ENCODE peak calls at places on chromosomes 2 and 18, in six cellular contexts. One of them, this sample, is unnamed. For H3K4me1 and H3K36me3, the result is how much of the 10 kb centered on the place peaks cover.

GRCh38 chr2:16508061-16508851 is 157.4 kb downstream of the CYRIA start:
- DNase-seq in CD8-positive, alpha-beta T cell: no peak
- DNase-seq in PC-9: no peak
- DNase-seq in tibial artery: no peak
- DNase-seq in RWPE2: no peak
- DNase-seq in right atrium auricular region: no peak
- DNase-seq in this sample: peak

GRCh38 chr18:36176739-36177138 is 10.6 kb upstream of the MOCOS start:
- DNase-seq in CD8-positive, alpha-beta T cell: no peak
- DNase-seq in PC-9: no peak
- DNase-seq in tibial artery: no peak
- DNase-seq in RWPE2: no peak
- DNase-seq in right atrium auricular region: no peak
- DNase-seq in this sample: no peak

GRCh38 chr2:234048049-234048448 is 2.5 kb upstream of the SPP2 start:
- DNase-seq in CD8-positive, alpha-beta T cell: no peak
- DNase-seq in PC-9: no peak
- DNase-seq in tibial artery: no peak
- DNase-seq in RWPE2: no peak
- DNase-seq in right atrium auricular region: no peak
- DNase-seq in this sample: no peak

GRCh38 chr2:168312036-168312822 is 64.8 kb upstream of the STK39 start:
- DNase-seq in CD8-positive, alpha-beta T cell: no peak
- DNase-seq in PC-9: no peak
- DNase-seq in tibial artery: no peak
- DNase-seq in RWPE2: no peak
- DNase-seq in right atrium auricular region: no peak
- DNase-seq in this sample: no peak

GRCh38 chr2:12636837-12637581 is 79.7 kb upstream of the TRIB2 start:
- DNase-seq in CD8-positive, alpha-beta T cell: no peak
- DNase-seq in PC-9: no peak
- DNase-seq in tibial artery: no peak
- DNase-seq in RWPE2: no peak
- DNase-seq in right atrium auricular region: no peak
- DNase-seq in this sample: no peak

GRCh38 chr18:27713727-27714080 is 463.2 kb downstream of the CDH2 start:
- DNase-seq in CD8-positive, alpha-beta T cell: no peak
- DNase-seq in PC-9: no peak
- DNase-seq in tibial artery: no peak
- DNase-seq in RWPE2: no peak
- DNase-seq in right atrium auricular region: no peak
- DNase-seq in this sample: no peak

GRCh38 chr2:162174778-162175177 is 22.7 kb upstream of the GCG start:
- DNase-seq in CD8-positive, alpha-beta T cell: no peak
- DNase-seq in PC-9: no peak
- DNase-seq in tibial artery: no peak
- DNase-seq in RWPE2: no peak
- DNase-seq in right atrium auricular region: no peak
- DNase-seq in this sample: no peak

GRCh38 chr18:36933552-36933951 is 104.6 kb downstream of the KIAA1328 start:
- DNase-seq in CD8-positive, alpha-beta T cell: no peak
- DNase-seq in PC-9: no peak
- DNase-seq in tibial artery: no peak
- DNase-seq in RWPE2: no peak
- DNase-seq in right atrium auricular region: no peak
- DNase-seq in this sample: no peak

GRCh38 chr2:19807866-19808265 is 93.9 kb downstream of the TTC32 start:
- DNase-seq in CD8-positive, alpha-beta T cell: no peak
- DNase-seq in PC-9: peak
- DNase-seq in tibial artery: no peak
- DNase-seq in RWPE2: no peak
- DNase-seq in right atrium auricular region: peak
- DNase-seq in this sample: no peak

GRCh38 chr18:76491801-76492668 is 3.0 kb downstream of the ZNF516 start:
- DNase-seq in CD8-positive, alpha-beta T cell: peak
- DNase-seq in PC-9: peak
- DNase-seq in tibial artery: no peak
- DNase-seq in RWPE2: no peak
- DNase-seq in right atrium auricular region: peak
- DNase-seq in this sample: peak

GRCh38 chr2:46601328-46601963 is 122.1 kb downstream of the TMEM247 start:
- DNase-seq in CD8-positive, alpha-beta T cell: no peak
- DNase-seq in PC-9: peak
- DNase-seq in tibial artery: no peak
- DNase-seq in RWPE2: no peak
- DNase-seq in right atrium auricular region: no peak
- DNase-seq in this sample: no peak

GRCh38 chr18:75250471-75250821 is 39.8 kb downstream of the TSHZ1 start:
- DNase-seq in CD8-positive, alpha-beta T cell: no peak
- DNase-seq in PC-9: no peak
- DNase-seq in tibial artery: no peak
- DNase-seq in RWPE2: no peak
- DNase-seq in right atrium auricular region: no peak
- DNase-seq in this sample: no peak

GRCh38 chr2:55401124-55401523 is 18.5 kb downstream of the CCDC88A start:
- DNase-seq in CD8-positive, alpha-beta T cell: no peak
- DNase-seq in PC-9: no peak
- DNase-seq in tibial artery: no peak
- DNase-seq in RWPE2: no peak
- DNase-seq in right atrium auricular region: no peak
- DNase-seq in this sample: no peak

GRCh38 chr2:101546376-101547058 is 71.6 kb upstream of the RFX8 start:
- DNase-seq in CD8-positive, alpha-beta T cell: no peak
- DNase-seq in PC-9: peak
- DNase-seq in tibial artery: no peak
- DNase-seq in RWPE2: no peak
- DNase-seq in right atrium auricular region: no peak
- DNase-seq in this sample: no peak

DNA sequence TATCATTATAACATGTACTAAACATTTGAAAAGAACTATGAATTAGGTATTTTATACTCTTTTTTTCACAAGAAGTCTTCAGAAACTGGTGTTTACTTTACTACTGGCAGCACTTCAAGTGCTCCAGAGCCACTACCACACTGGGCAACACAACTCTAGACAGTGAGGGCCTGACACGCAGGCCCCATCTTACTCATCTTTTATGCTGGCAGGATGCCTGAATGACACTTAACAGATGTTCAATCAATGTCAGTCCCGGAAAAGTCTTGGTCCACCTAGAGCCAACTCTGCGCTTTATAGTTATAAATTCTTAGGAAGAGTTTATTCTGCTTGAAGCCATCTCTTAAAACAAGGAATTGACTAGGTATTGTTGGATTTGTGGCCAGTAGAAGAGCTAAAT is 8.7 kb upstream of the WIPF1 start:
- DNase-seq in CD8-positive, alpha-beta T cell: peak
- DNase-seq in PC-9: no peak
- DNase-seq in tibial artery: no peak
- DNase-seq in RWPE2: no peak
- DNase-seq in right atrium auricular region: no peak
- DNase-seq in this sample: peak
- H3K4me1 ChIP-seq in CD8-positive, alpha-beta T cell: half or more
- H3K4me1 ChIP-seq in PC-9: under half
- H3K4me1 ChIP-seq in tibial artery: under half
- H3K4me1 ChIP-seq in RWPE2: under half
- H3K4me1 ChIP-seq in right atrium auricular region: under half
- H3K4me1 ChIP-seq in this sample: under half

DNA sequence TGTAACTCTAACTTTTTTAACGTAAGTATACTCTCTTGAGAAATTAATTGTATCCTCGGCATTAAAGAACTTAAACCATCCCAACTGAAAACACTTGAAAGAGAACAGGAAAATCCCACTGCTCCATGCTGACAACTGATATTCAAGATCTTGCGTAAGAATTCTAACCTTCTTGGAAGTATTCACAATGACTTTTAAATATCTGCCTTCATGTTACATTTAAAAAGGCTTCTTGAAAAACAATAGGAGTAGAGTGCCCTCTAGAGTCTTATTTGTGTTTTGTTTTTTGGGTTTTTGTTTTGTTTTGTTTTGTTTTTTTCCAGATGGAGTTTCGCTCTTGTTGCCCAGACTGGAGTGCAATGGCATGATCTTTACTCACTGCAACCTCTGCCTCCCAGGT is 65.4 kb upstream of the DNAJC10 start:
- DNase-seq in CD8-positive, alpha-beta T cell: no peak
- DNase-seq in PC-9: peak
- DNase-seq in tibial artery: no peak
- DNase-seq in RWPE2: no peak
- DNase-seq in right atrium auricular region: no peak
- DNase-seq in this sample: no peak
- TF ChIP-seq CTCF in CD8-positive, alpha-beta T cell: peak
- TF ChIP-seq CTCF in PC-9: peak
- TF ChIP-seq CTCF in tibial artery: peak
- TF ChIP-seq CTCF in RWPE2: peak
- TF ChIP-seq CTCF in right atrium auricular region: no peak
- TF ChIP-seq CTCF in this sample: peak

GRCh38 chr2:186508263-186508662 is 22.2 kb downstream of the ZC3H15 start:
- DNase-seq in CD8-positive, alpha-beta T cell: no peak
- DNase-seq in PC-9: no peak
- DNase-seq in tibial artery: no peak
- DNase-seq in RWPE2: no peak
- DNase-seq in right atrium auricular region: no peak
- DNase-seq in this sample: no peak
- H3K36me3 ChIP-seq in CD8-positive, alpha-beta T cell: under half
- H3K36me3 ChIP-seq in PC-9: under half
- H3K36me3 ChIP-seq in tibial artery: half or more
- H3K36me3 ChIP-seq in RWPE2: half or more
- H3K36me3 ChIP-seq in right atrium auricular region: half or more
- H3K36me3 ChIP-seq in this sample: under half

GRCh38 chr2:65062843-65063242 is 6.6 kb downstream of the CEP68 start:
- DNase-seq in CD8-positive, alpha-beta T cell: no peak
- DNase-seq in PC-9: no peak
- DNase-seq in tibial artery: no peak
- DNase-seq in RWPE2: no peak
- DNase-seq in right atrium auricular region: no peak
- DNase-seq in this sample: peak

GRCh38 chr2:65063426-65063825 is 7.2 kb downstream of the CEP68 start:
- DNase-seq in CD8-positive, alpha-beta T cell: no peak
- DNase-seq in PC-9: no peak
- DNase-seq in tibial artery: no peak
- DNase-seq in RWPE2: no peak
- DNase-seq in right atrium auricular region: no peak
- DNase-seq in this sample: no peak

GRCh38 chr2:65067806-65068553 is 11.8 kb downstream of the CEP68 start:
- DNase-seq in CD8-positive, alpha-beta T cell: no peak
- DNase-seq in PC-9: no peak
- DNase-seq in tibial artery: no peak
- DNase-seq in RWPE2: no peak
- DNase-seq in right atrium auricular region: no peak
- DNase-seq in this sample: no peak

GRCh38 chr2:65061910-65062339 is 5.7 kb downstream of the CEP68 start:
- DNase-seq in CD8-positive, alpha-beta T cell: no peak
- DNase-seq in PC-9: no peak
- DNase-seq in tibial artery: no peak
- DNase-seq in RWPE2: no peak
- DNase-seq in right atrium auricular region: no peak
- DNase-seq in this sample: no peak

DNA sequence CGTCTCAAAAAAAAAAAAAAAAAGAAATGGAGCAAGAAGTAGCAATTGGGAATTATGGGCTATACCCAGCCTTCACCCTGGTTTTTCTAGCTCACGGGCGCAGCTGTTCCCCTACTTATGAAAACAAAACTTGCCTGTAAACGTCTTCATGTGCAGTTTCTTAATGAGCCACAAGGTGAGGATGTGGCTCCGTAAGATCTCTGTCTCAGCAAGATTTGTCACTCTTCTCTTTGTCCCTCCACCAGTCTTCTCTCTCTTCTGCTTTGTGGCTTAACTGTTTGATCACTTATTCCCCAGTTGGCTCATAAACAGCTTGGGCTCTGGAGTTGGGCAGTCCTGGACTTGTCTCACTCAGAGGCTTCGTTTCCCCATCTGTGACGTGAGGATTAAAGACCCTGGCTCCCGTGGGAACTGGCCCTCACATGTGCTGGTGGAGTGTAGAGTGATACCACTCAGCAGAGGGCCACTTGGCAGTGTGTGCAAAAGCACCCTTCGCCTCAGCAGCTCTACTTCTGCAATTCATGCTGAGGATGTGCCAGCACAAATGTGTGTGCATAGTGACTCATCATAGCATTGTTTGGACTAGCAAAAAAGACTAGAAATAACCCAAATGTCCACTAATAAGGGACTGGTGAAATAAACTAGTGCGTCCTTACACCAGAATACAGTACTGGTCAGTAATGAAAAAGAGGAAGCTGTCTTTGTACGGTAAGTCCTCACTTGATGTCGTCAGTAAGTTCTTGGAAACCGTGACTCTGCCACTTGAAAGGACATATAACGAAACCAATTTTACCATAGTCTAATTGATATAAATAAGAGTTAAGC is 8.7 kb downstream of the CEP68 start:
- DNase-seq in CD8-positive, alpha-beta T cell: peak
- DNase-seq in PC-9: no peak
- DNase-seq in tibial artery: peak
- DNase-seq in RWPE2: no peak
- DNase-seq in right atrium auricular region: peak
- DNase-seq in this sample: peak
- H3K4me1 ChIP-seq in CD8-positive, alpha-beta T cell: under half
- H3K4me1 ChIP-seq in PC-9: under half
- H3K4me1 ChIP-seq in tibial artery: under half
- H3K4me1 ChIP-seq in RWPE2: under half
- H3K4me1 ChIP-seq in right atrium auricular region: under half
- H3K4me1 ChIP-seq in this sample: half or more

GRCh38 chr18:58139627-58140026 is 95.6 kb downstream of the NEDD4L start:
- DNase-seq in CD8-positive, alpha-beta T cell: no peak
- DNase-seq in PC-9: no peak
- DNase-seq in tibial artery: no peak
- DNase-seq in RWPE2: no peak
- DNase-seq in right atrium auricular region: no peak
- DNase-seq in this sample: no peak
- TF ChIP-seq CTCF in CD8-positive, alpha-beta T cell: no peak
- TF ChIP-seq CTCF in PC-9: no peak
- TF ChIP-seq CTCF in tibial artery: no peak
- TF ChIP-seq CTCF in RWPE2: no peak
- TF ChIP-seq CTCF in right atrium auricular region: no peak
- TF ChIP-seq CTCF in this sample: no peak

DNA sequence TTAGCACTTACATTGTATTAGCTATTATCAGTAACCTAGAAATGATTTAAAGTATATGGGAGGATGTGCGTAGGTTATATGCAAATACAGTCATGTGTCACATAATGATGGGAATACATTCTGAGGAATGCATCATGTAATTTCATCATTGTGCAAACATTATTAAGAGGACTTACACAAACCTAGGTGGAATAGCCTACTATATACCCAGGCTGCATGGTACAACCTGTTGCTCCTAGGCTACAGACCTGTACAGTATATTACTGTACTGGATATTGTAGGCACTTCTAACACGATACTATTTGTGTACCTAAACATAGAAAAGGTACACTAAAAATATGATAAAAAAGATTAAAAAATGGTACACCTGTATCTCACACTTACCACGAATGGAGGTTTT is 7.9 kb downstream of the RIF1 start:
- DNase-seq in CD8-positive, alpha-beta T cell: no peak
- DNase-seq in PC-9: no peak
- DNase-seq in tibial artery: no peak
- DNase-seq in RWPE2: no peak
- DNase-seq in right atrium auricular region: no peak
- DNase-seq in this sample: no peak
- H3K36me3 ChIP-seq in CD8-positive, alpha-beta T cell: under half
- H3K36me3 ChIP-seq in PC-9: under half
- H3K36me3 ChIP-seq in tibial artery: under half
- H3K36me3 ChIP-seq in RWPE2: half or more
- H3K36me3 ChIP-seq in right atrium auricular region: half or more
- H3K36me3 ChIP-seq in this sample: under half